ENCODE peak calls at places on chromosomes 1 and 21, in six cellular contexts. I, H, A, U, P and G are unnamed samples.
A peak's percentile ranks its signal among the peaks of the same experiment; 100 is the strongest.

GRCh38 chr21:23026878-23027277 is 2028.7 kb downstream of the NCAM2 start:
- DNase-seq in A (no peak), U (no peak), P (no peak), I (no peak), H (no peak), G (no peak)

GRCh38 chr1:151621351-151621750 is 9.5 kb downstream of the SNX27 start:
- DNase-seq in P (no peak), H (no peak), U (no peak), A (peak; percentile 65), I (no peak), G (no peak)

GRCh38 chr1:9798236-9799130 is 25.3 kb downstream of the CLSTN1 start:
- DNase-seq in A (peak; percentile 78), H (no peak), I (peak; percentile 18), U (no peak), P (peak; percentile 75), G (no peak)

GRCh38 chr1:8439015-8439702 is 121.2 kb downstream of the SLC45A1 start:
- DNase-seq in I (peak; percentile 88), A (peak; percentile 93), P (peak; percentile 84), U (no peak), H (peak; percentile 66), G (no peak)

GRCh38 chr1:11434506-11434905 is 44.4 kb upstream of the DISP3 start:
- DNase-seq in P (no peak), U (no peak), I (no peak), A (no peak), H (no peak), G (no peak)

GRCh38 chr1:156104065-156104810 is 10.3 kb upstream of the LMNA start:
- DNase-seq in H (peak; percentile 69), P (peak; percentile 69), I (peak; percentile 80), A (peak; percentile 98), U (no peak), G (no peak)

GRCh38 chr1:40766560-40766959 is 17.0 kb upstream of the KCNQ4 start:
- DNase-seq in H (no peak), U (no peak), P (no peak), A (no peak), I (no peak), G (no peak)

GRCh38 chr1:37741130-37741529 is 23.8 kb downstream of the EPHA10 start:
- DNase-seq in H (no peak), U (no peak), A (no peak), I (peak; percentile 6), P (peak; percentile 59), G (no peak)

GRCh38 chr1:245592083-245592460 is 437.3 kb downstream of the KIF26B start:
- DNase-seq in A (no peak), P (no peak), I (no peak), U (no peak), H (no peak), G (no peak)

GRCh38 chr1:233114159-233114558 is 163.7 kb downstream of the NTPCR start:
- DNase-seq in A (peak; percentile 66), I (peak; percentile 55), U (no peak), H (peak; percentile 37), P (peak; percentile 12), G (no peak)

GRCh38 chr1:199948587-199949280 is 78.8 kb upstream of the NR5A2 start:
- DNase-seq in H (no peak), I (peak; percentile 31), A (no peak), U (no peak), P (peak; percentile 45), G (no peak)

GRCh38 chr1:156111355-156111962 is 3.1 kb upstream of the LMNA start:
- DNase-seq in I (no peak), U (no peak), P (no peak), H (no peak), A (no peak), G (no peak)

GRCh38 chr1:12424150-12424549 is 193.9 kb downstream of the DHRS3 start:
- DNase-seq in P (no peak), H (no peak), A (no peak), I (peak; percentile 80), U (no peak), G (no peak)

GRCh38 chr1:1337793-1338147 is 6.7 kb downstream of the TAS1R3 start:
- DNase-seq in U (no peak), I (no peak), H (peak; percentile 73), P (peak; percentile 40), A (no peak), G (no peak)

GRCh38 chr1:100791586-100791985 is 72.0 kb downstream of the VCAM1 start:
- DNase-seq in U (no peak), P (no peak), I (peak; percentile 66), H (no peak), A (no peak), G (no peak)

GRCh38 chr1:32077451-32077850 is 4.7 kb downstream of the TMEM39B start:
- DNase-seq in U (no peak), P (no peak), A (no peak), H (no peak), I (no peak), G (no peak)

GRCh38 chr1:228870041-228870713 is 134.9 kb downstream of the RHOU start:
- DNase-seq in H (no peak), P (no peak), U (no peak), A (no peak), I (no peak), G (no peak)

GRCh38 chr1:100643430-100644196 is 75.9 kb upstream of the VCAM1 start:
- DNase-seq in U (no peak), P (no peak), I (peak; percentile 58), A (no peak), H (no peak), G (no peak)

GRCh38 chr1:76298399-76298798 is 223.9 kb downstream of the ST6GALNAC3 start:
- DNase-seq in U (no peak), A (no peak), I (no peak), H (no peak), P (peak; percentile 28), G (no peak)

GRCh38 chr21:9767592-9768375 is 753.6 kb upstream of the TPTE start:
- DNase-seq in U (no peak), A (no peak), H (no peak), P (no peak), I (no peak), G (no peak)

GRCh38 chr1:67941746-67942145 is 108.5 kb upstream of the GNG12 start:
- DNase-seq in H (no peak), A (no peak), P (no peak), U (no peak), I (no peak), G (no peak)

GRCh38 chr1:67937651-67938050 is 104.4 kb upstream of the GNG12 start:
- DNase-seq in I (peak; percentile 73), A (no peak), H (no peak), U (no peak), P (no peak), G (no peak)

GRCh38 chr1:67939176-67939751 is 106.0 kb upstream of the GNG12 start:
- DNase-seq in I (no peak), H (no peak), P (no peak), A (no peak), U (no peak), G (no peak)

GRCh38 chr1:67941155-67941554 is 107.9 kb upstream of the GNG12 start:
- DNase-seq in A (no peak), P (no peak), U (no peak), H (no peak), I (no peak), G (no peak)

DNA sequence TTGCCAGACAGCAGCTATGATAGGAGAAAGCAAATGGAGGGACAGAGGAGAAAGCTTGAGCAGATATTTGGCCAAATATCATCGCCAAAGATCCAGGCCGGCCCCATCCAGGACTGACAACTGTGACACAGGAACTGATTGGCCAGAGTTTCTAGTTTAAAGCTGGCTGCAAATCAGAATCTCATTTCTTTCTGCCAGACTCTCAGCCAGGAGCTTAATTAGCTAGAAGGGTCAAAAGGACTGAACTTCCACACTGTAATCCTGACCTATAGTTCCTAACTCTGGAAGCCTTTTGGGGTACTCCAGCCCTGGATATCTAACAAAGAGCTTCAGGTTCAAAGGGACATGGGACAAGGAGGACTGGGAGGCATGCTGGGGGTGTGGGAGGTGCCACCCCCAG is 106.7 kb upstream of the GNG12 start:
- DNase-seq in U (no peak), P (no peak), H (no peak), A (no peak), I (no peak), G (no peak)
- H2AFZ ChIP-seq in U (peak overlapping the region; percentile 4), P (no peak overlapping the region), H (no peak overlapping the region), A (peak overlapping the region; percentile 31), I (no peak overlapping the region), G (peak overlapping the region; percentile 71)

DNA sequence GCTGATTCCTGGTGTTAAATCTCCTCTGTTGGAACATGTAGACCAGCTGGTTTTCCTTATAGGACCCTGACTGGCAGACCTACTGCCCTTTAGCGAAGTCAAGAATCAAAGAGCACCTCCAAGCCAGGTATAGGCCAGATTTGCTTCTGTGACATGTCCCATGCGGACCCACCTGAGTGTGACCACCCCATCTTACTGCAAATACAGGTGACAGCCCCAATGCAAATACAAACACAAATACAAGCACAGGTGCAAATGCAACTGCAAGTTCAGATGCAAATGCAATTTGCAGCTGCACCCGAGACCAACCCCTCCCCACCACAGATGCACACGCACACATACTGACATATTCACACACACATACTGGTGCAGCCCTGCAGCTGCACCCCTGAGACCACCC is 72.3 kb downstream of the SIK1 start:
- DNase-seq in U (no peak), H (no peak), P (no peak), I (no peak), A (no peak), G (no peak)
- H3K4me1 ChIP-seq in U (no peaks in the 10 kb centered on the region), H (no peaks in the 10 kb centered on the region), P (no peaks in the 10 kb centered on the region), I (no peaks in the 10 kb centered on the region), A (no peaks in the 10 kb centered on the region), G (peaks cover 2% of the 10 kb centered on the region)

DNA sequence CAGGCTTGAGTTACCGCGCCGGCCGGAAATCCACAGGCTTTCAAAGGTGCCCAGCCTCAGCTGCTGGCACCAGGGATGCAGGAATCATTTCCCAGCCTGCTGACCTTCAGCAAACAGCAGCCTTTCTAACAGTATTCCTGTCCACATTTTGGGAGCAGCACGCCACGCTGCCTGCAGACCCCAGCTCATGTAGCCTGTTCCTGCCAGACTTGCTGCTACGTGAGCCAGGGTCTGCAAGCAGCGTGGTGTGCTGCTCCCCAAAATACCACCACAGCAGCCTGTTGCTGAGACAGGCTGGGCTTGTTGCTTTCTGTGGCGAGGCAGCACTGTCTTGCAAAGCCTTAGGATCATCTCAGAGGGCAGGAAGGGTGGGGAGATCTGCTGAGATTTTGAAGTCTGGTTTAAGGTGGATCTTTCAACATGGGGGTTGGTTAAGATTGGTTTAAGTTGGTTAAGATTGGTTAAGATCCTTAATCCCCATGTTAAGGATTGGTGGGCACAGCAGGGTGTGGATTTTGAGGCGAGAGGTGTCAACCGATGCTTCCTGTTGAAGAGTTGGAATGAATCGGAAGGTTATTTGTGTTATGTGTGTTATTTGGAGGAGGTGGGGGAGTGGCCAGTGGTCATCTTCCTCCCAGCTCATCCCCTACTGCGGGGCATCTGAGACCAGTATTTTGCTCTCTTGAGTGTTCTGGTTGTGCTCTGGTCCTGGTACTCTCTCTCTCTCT is 12.9 kb downstream of the FAAH start:
- DNase-seq in A (peak; percentile 11), H (no peak), U (no peak), P (no peak), I (no peak), G (peak; percentile 32)
- H2AK5ac ChIP-seq in A (no peak overlapping the region), H (no peak overlapping the region), U (peak overlapping the region; percentile 48), P (peak overlapping the region; percentile 29), I (no peak overlapping the region), G (peak overlapping the region; percentile 18)

DNA sequence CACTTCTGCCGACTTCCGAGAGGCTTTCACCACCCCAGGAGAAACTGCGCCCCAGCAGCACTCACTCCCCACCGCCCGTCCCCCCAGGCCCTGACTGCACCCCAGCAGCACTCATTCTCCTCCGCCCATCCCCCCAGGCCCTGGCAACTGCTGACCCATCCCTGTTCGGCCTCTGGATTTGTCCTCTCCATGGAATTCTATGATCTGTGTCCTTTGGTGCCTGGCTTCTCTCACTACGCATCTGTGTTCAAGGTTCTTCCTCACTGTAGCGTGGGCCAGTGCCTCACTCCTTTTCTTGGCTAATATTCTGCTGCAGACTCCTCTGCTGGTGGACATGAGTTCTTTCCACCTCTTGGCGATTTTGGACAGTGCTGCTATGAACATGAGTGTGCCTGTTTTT is 121.8 kb upstream of the ARHGEF16 start:
- DNase-seq in P (no peak), U (no peak), I (no peak), A (no peak), H (no peak), G (no peak)
- H2AFZ ChIP-seq in P (no peak overlapping the region), U (no peak overlapping the region), I (no peak overlapping the region), A (no peak overlapping the region), H (no peak overlapping the region), G (no peak overlapping the region)